ENCODE peak calls at places on chromosomes 4 and X, in five cellular contexts. C, D, P, Z and I are unnamed samples.

GRCh38 chrX:19563327-19563726 is 48.0 kb upstream of the MAP3K15 start:
- DNase-seq in C (no peak), D (no peak), P (no peak), Z (no peak), I (no peak)

GRCh38 chr4:184343400-184344177 is 125.9 kb upstream of the ENPP6 start:
- DNase-seq in C (peak), D (peak), P (no peak), Z (peak), I (no peak)

GRCh38 chrX:132119821-132120220 is 8.0 kb downstream of the FRMD7 start:
- DNase-seq in C (no peak), D (no peak), P (no peak), Z (no peak), I (no peak)

GRCh38 chr4:19278665-19279064 is 973.0 kb upstream of the SLIT2 start:
- DNase-seq in C (no peak), D (no peak), P (no peak), Z (no peak), I (no peak)

GRCh38 chr4:98663226-98664006 is 5.0 kb upstream of the TSPAN5 start:
- DNase-seq in C (no peak), D (no peak), P (peak), Z (no peak), I (no peak)

GRCh38 chrX:1418901-1419544 is 27.1 kb upstream of the SLC25A6 start:
- DNase-seq in C (peak), D (no peak), P (no peak), Z (no peak), I (no peak)

GRCh38 chrX:129593137-129593536 is 53.1 kb downstream of the OCRL start:
- DNase-seq in C (no peak), D (no peak), P (no peak), Z (no peak), I (no peak)

GRCh38 chrX:127877358-127877757 is 174.8 kb downstream of the ACTRT1 start:
- DNase-seq in C (no peak), D (peak), P (no peak), Z (no peak), I (no peak)

GRCh38 chrX:15985937-15986336 is 131.3 kb upstream of the AP1S2 start:
- DNase-seq in C (no peak), D (no peak), P (no peak), Z (no peak), I (no peak)

GRCh38 chr4:12036450-12036849 is 607.8 kb upstream of the HS3ST1 start:
- DNase-seq in C (no peak), D (no peak), P (no peak), Z (no peak), I (no peak)

GRCh38 chr4:150573534-150573933 is 8.4 kb upstream of the MAB21L2 start:
- DNase-seq in C (no peak), D (no peak), P (no peak), Z (peak), I (no peak)

GRCh38 chr4:108590776-108591175 is 29.6 kb upstream of the RPL34 start:
- DNase-seq in C (no peak), D (no peak), P (no peak), Z (no peak), I (no peak)

GRCh38 chr4:146591986-146592385 is 46.7 kb upstream of the POU4F2 start:
- DNase-seq in C (no peak), D (no peak), P (no peak), Z (no peak), I (no peak)

GRCh38 chr4:110485452-110485851 is 9.5 kb downstream of the ENPEP start:
- DNase-seq in C (no peak), D (no peak), P (no peak), Z (no peak), I (no peak)

GRCh38 chrX:129781134-129782014 is 1.6 kb downstream of the SASH3 start:
- DNase-seq in C (no peak), D (no peak), P (peak), Z (no peak), I (peak)

GRCh38 chr4:164501074-164501473 is 252.9 kb upstream of the SMIM31 start:
- DNase-seq in C (no peak), D (no peak), P (no peak), Z (peak), I (no peak)

GRCh38 chr4:123406862-123407261 is 10.3 kb downstream of the SPRY1 start:
- DNase-seq in C (no peak), D (no peak), P (no peak), Z (no peak), I (no peak)

GRCh38 chrX:2147928-2148327 is 352.8 kb downstream of the DHRSX start:
- DNase-seq in C (no peak), D (no peak), P (no peak), Z (no peak), I (no peak)

GRCh38 chrX:120223374-120223773 is 27.2 kb upstream of the ZBTB33 start:
- DNase-seq in C (no peak), D (no peak), P (no peak), Z (no peak), I (no peak)

GRCh38 chrX:132071260-132071659 is 48.2 kb downstream of the STK26 start:
- DNase-seq in C (no peak), D (peak), P (no peak), Z (no peak), I (no peak)

GRCh38 chrX:153245288-153245731 is 66.2 kb downstream of the MAGEA1 start:
- DNase-seq in C (no peak), D (peak), P (no peak), Z (no peak), I (no peak)

GRCh38 chr4:1043162-1043561 is 31.7 kb downstream of the FGFRL1 start:
- DNase-seq in C (no peak), D (no peak), P (no peak), Z (no peak), I (no peak)

GRCh38 chr4:99209671-99210070 is 9.4 kb downstream of the ADH6 start:
- DNase-seq in C (no peak), D (no peak), P (no peak), Z (no peak), I (no peak)

GRCh38 chr4:123381996-123382395 is 14.6 kb upstream of the SPRY1 start:
- DNase-seq in C (no peak), D (no peak), P (no peak), Z (no peak), I (no peak)

GRCh38 chr4:108466936-108467902 is 153.2 kb upstream of the RPL34 start:
- DNase-seq in C (no peak), D (no peak), P (no peak), Z (peak), I (no peak)

GRCh38 chr4:103292959-103293358 is 94.8 kb upstream of the CENPE start:
- DNase-seq in C (no peak), D (no peak), P (no peak), Z (no peak), I (no peak)

GRCh38 chr4:173797296-173797695 is 267.3 kb upstream of the HAND2 start:
- DNase-seq in C (no peak), D (no peak), P (no peak), Z (no peak), I (no peak)

GRCh38 chrX:85851418-85851817 is 195.9 kb downstream of the CHM start:
- DNase-seq in C (no peak), D (no peak), P (no peak), Z (no peak), I (no peak)

GRCh38 chr4:75995727-75996126 is 5.0 kb upstream of the SDAD1 start:
- DNase-seq in C (no peak), D (peak), P (no peak), Z (peak), I (no peak)

GRCh38 chrX:56794831-56795230 is 65.8 kb downstream of the NBDY start:
- DNase-seq in C (no peak), D (no peak), P (no peak), Z (no peak), I (no peak)

GRCh38 chr4:172035573-172035972 is 222.4 kb downstream of the GALNTL6 start:
- DNase-seq in C (no peak), D (no peak), P (no peak), Z (no peak), I (no peak)

GRCh38 chr4:53744446-53745160 is 153.3 kb upstream of the LNX1 start:
- DNase-seq in C (no peak), D (no peak), P (no peak), Z (no peak), I (no peak)

GRCh38 chrX:37815366-37815765 is 32.0 kb downstream of the DYNLT3 start:
- DNase-seq in C (no peak), D (no peak), P (no peak), Z (no peak), I (no peak)

GRCh38 chr4:32560306-32560705 is 1840.1 kb downstream of the PCDH7 start:
- DNase-seq in C (no peak), D (peak), P (no peak), Z (peak), I (no peak)

GRCh38 chr4:1402516-1403101 is 3.6 kb downstream of the NKX1-1 start:
- DNase-seq in C (no peak), D (no peak), P (no peak), Z (no peak), I (no peak)